ENCODE peak calls at places on chromosomes 6 and 20, in nine cellular contexts. R is mesendoderm; B is cardiac fibroblast; S is breast epithelium; E is left lung; X is mammary epithelial cell; D is transverse colon; V is OCI-LY7; N is Jurkat, Clone E6-1. A is an unnamed sample.

GRCh38 chr20:59082981-59083380 is 40.4 kb upstream of the PRELID3B start:
- DNase-seq in R (peak; percentile 37), B (peak; percentile 68), S (no peak), E (no peak), X (peak; percentile 66), D (no peak), V (no peak), N (no peak), A (no peak)

GRCh38 chr6:31966997-31967925 is 4.7 kb downstream of the DXO start:
- DNase-seq in R (no peak), B (no peak), S (no peak), E (no peak), X (no peak), D (no peak), V (no peak), N (no peak), A (no peak)

GRCh38 chr6:56628105-56628504 is 14.6 kb downstream of the DST start:
- DNase-seq in R (no peak), B (no peak), S (no peak), E (no peak), X (no peak), D (no peak), V (no peak), N (no peak), A (no peak)

GRCh38 chr6:84220809-84221409 is 6.5 kb downstream of the CEP162 start:
- DNase-seq in R (peak; percentile 12), B (peak; percentile 65), S (no peak), E (no peak), X (peak; percentile 11), D (no peak), V (peak; percentile 38), N (peak; percentile 14), A (no peak)

GRCh38 chr6:149860834-149861602 is 3.1 kb downstream of the LRP11 start:
- DNase-seq in R (no peak), B (peak; percentile 12), S (no peak), E (no peak), X (no peak), D (no peak), V (no peak), N (no peak), A (no peak)

GRCh38 chr6:17001188-17001587 is 100.7 kb upstream of the STMND1 start:
- DNase-seq in R (peak; percentile 3), B (no peak), S (no peak), E (no peak), X (no peak), D (no peak), V (no peak), N (peak; percentile 4), A (no peak)

GRCh38 chr20:2624190-2624589 is 28.2 kb upstream of the NOP56 start:
- DNase-seq in R (no peak), B (no peak), S (no peak), E (no peak), X (no peak), D (no peak), V (no peak), N (no peak), A (peak; percentile 24)

GRCh38 chr6:166870602-166871208 is 85.6 kb downstream of the RNASET2 start:
- DNase-seq in R (no peak), B (no peak), S (no peak), E (no peak), X (no peak), D (no peak), V (no peak), N (no peak), A (no peak)

GRCh38 chr20:199996-200395 is 10.5 kb upstream of the DEFB128 start:
- DNase-seq in R (no peak), B (no peak), S (no peak), E (no peak), X (peak; percentile 80), D (no peak), V (no peak), N (no peak), A (no peak)

GRCh38 chr6:143677577-143677890 is 231 bp upstream of the PHACTR2 start:
- DNase-seq in R (no peak), B (no peak), S (no peak), E (no peak), X (no peak), D (no peak), V (no peak), N (no peak), A (no peak)
- H3K4me3 ChIP-seq in R (no peak overlapping the region), B (peak overlapping the region; percentile 69), S (peak overlapping the region; percentile 89), E (peak overlapping the region; percentile 85), X (no peak overlapping the region), D (peak overlapping the region; percentile 84), V (no peak overlapping the region), N (no peak overlapping the region), A (peak overlapping the region; percentile 48)

DNA sequence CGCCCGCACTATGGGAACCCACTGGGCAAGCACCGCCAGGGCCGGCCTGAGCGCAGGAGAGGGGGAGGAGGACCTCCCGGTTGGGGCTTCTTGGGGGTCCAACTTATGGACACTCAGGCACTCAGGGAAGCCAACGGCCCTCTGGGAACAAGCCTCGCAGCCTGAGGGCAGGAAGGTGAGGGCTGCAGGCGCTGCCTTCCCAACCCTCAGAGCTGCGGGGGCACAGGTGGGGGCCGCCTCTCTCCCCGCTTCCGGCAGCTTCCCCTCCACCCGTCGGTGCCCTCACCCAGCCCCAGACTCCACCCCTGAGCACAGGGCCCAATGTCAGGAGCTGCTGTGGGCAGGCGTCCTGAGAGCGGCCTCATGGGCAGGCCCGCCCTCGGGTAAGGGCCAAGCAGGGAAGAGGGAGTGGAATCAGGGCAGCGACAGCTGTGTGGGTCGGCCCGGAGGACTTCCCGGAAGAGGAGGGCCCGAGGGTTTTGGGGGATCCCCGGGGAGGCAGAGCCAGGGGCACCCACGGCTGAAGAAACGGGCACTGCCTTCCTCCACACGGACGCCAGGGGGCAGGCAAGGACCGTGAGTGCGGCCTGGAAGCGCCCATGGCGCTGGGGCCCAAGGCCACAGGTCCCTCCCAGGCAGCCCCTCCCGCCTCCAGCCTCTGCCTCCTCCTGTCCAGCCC is 488 bp upstream of the PTK6 start:
- DNase-seq in R (peak; percentile 87), B (peak; percentile 89), S (peak; percentile 89), E (peak; percentile 99), X (peak; percentile 93), D (peak; percentile 97), V (peak; percentile 92), N (peak; percentile 85), A (peak; percentile 96)
- H3K4me3 ChIP-seq in R (no peak overlapping the region), B (peak overlapping the region; percentile 28), S (peak overlapping the region; percentile 53), E (peak overlapping the region; percentile 25), X (no peak overlapping the region), D (peak overlapping the region; percentile 56), V (peak overlapping the region; percentile 60), N (peak overlapping the region; percentile 54), A (no peak overlapping the region)

GRCh38 chr6:2117447-2117846 is 128.0 kb downstream of the GMDS start:
- DNase-seq in R (no peak), B (no peak), S (no peak), E (no peak), X (no peak), D (no peak), V (no peak), N (no peak), A (no peak)
- H3K4me3 ChIP-seq in R (no peak overlapping the region), B (no peak overlapping the region), S (no peak overlapping the region), E (no peak overlapping the region), X (no peak overlapping the region), D (no peak overlapping the region), V (no peak overlapping the region), N (no peak overlapping the region), A (no peak overlapping the region)

GRCh38 chr6:141562801-141563763 is 569.6 kb upstream of the GJE1 start:
- DNase-seq in R (peak; percentile 86), B (peak; percentile 97), S (no peak), E (no peak), X (peak; percentile 57), D (peak; percentile 49), V (peak; percentile 84), N (peak; percentile 73), A (peak; percentile 65)
- H3K4me3 ChIP-seq in R (no peak overlapping the region), B (no peak overlapping the region), S (peak overlapping the region; percentile 59), E (peak overlapping the region; percentile 14), X (no peak overlapping the region), D (peak overlapping the region; percentile 25), V (peak overlapping the region; percentile 33), N (peak overlapping the region; percentile 7), A (no peak overlapping the region)

GRCh38 chr6:142218441-142218840 is 71.4 kb downstream of the VTA1 start:
- DNase-seq in R (no peak), B (no peak), S (no peak), E (no peak), X (no peak), D (no peak), V (no peak), N (no peak), A (no peak)
- H3K4me3 ChIP-seq in R (no peak overlapping the region), B (no peak overlapping the region), S (no peak overlapping the region), E (no peak overlapping the region), X (no peak overlapping the region), D (no peak overlapping the region), V (no peak overlapping the region), N (no peak overlapping the region), A (no peak overlapping the region)

DNA sequence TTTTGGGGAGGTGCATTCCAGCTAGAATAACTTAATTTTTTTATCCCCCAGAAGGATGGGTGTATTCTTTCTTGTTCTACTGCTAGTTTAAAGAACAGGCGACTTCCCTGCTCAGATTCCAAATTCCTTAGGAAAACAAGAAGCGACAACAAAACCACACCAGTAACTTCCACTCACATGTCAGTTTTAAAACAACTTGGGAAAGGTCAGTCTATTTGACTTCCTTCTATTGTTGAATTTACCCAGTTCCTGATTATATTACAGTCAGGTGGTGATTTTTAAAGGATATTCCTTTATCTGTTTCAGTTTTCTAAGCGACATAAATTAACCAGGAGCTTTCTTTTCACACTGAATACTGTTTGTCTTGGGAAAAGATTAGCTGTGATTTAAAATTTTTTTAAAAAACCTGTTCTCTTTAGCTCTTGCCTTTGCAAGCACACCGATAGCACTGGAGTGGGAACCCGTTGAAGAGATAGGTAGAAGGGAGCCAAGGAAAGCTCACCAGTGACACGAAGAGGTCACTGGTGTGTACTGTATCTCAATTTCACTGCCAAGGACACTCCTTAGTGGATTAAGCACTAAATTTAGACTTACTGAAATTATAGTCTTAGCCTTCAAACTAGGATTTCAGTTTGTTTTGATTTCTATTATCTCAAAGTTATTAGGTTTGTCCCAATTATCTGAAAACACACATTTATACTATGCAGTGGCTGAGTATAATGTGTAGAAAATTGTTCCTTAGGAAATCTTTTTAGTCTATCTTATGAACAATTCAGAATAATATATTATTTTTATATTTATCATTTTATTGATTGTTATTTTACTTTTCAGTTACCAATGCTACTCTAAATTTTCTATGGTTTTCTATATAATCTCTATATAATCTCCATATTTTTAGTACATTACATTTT is 22.3 kb downstream of the MARCKS start:
- DNase-seq in R (peak; percentile 84), B (peak; percentile 85), S (no peak), E (no peak), X (peak; percentile 64), D (peak; percentile 63), V (peak; percentile 24), N (peak; percentile 23), A (peak; percentile 78)
- H3K4me3 ChIP-seq in R (no peak overlapping the region), B (no peak overlapping the region), S (no peak overlapping the region), E (no peak overlapping the region), X (no peak overlapping the region), D (peak overlapping the region; percentile 26), V (no peak overlapping the region), N (no peak overlapping the region), A (no peak overlapping the region)